ENCODE peak calls at places on chromosomes 5 and 9, in eight cellular contexts. D is endothelial cell of umbilical vein, T is mesenchymal stem cell, B is fibroblast of lung, P is DND-41, I is neuronal stem cell, R is tibial artery, L is ovary. V is an unnamed sample.

GRCh38 chr9:116144038-116144437 is 9.6 kb upstream of the PAPPA start:
- DNase-seq in D (no peak), T (peak; percentile 63), B (peak; percentile 39), P (no peak), I (no peak), R (no peak), L (no peak), V (no peak)

GRCh38 chr5:131112424-131112823 is 52.6 kb downstream of the HINT1 start:
- DNase-seq in D (no peak), T (no peak), B (no peak), P (no peak), I (no peak), R (no peak), L (no peak), V (no peak)

GRCh38 chr9:87834357-87834756 is 48.3 kb upstream of the SPATA31E1 start:
- DNase-seq in D (no peak), T (no peak), B (no peak), P (no peak), I (no peak), R (no peak), L (no peak), V (no peak)

GRCh38 chr5:35159370-35159742 is 70.9 kb downstream of the PRLR start:
- DNase-seq in D (no peak), T (peak; percentile 54), B (peak; percentile 4), P (no peak), I (no peak), R (no peak), L (no peak), V (no peak)

GRCh38 chr5:117488976-117489500 is 914.4 kb upstream of the SEMA6A start:
- DNase-seq in D (no peak), T (no peak), B (no peak), P (no peak), I (no peak), R (no peak), L (no peak), V (no peak)

GRCh38 chr9:100472725-100473261 is at the start of gene TMEFF1:
- DNase-seq in D (peak; percentile 61), T (peak; percentile 27), B (no peak), P (peak; percentile 6), I (peak; percentile 86), R (no peak), L (peak; percentile 24), V (peak; percentile 76)

GRCh38 chr5:147391781-147392180 is 118.1 kb downstream of the DPYSL3 start:
- DNase-seq in D (peak; percentile 80), T (peak; percentile 81), B (peak; percentile 78), P (no peak), I (no peak), R (peak; percentile 77), L (peak; percentile 43), V (peak; percentile 20)

GRCh38 chr9:133969681-133970580 is 22.2 kb downstream of the VAV2 start:
- DNase-seq in D (no peak), T (no peak), B (no peak), P (no peak), I (no peak), R (no peak), L (no peak), V (no peak)

GRCh38 chr5:175709276-175709781 is 51.5 kb downstream of the HRH2 start:
- DNase-seq in D (no peak), T (no peak), B (no peak), P (no peak), I (no peak), R (peak; percentile 49), L (no peak), V (peak; percentile 86)

GRCh38 chr5:140570058-140570457 is 5.4 kb downstream of the SLC35A4 start:
- DNase-seq in D (no peak), T (no peak), B (no peak), P (no peak), I (no peak), R (no peak), L (no peak), V (no peak)

GRCh38 chr9:34170252-34170915 is 8.5 kb upstream of the UBAP1 start:
- DNase-seq in D (no peak), T (no peak), B (no peak), P (no peak), I (no peak), R (peak; percentile 20), L (no peak), V (no peak)

GRCh38 chr5:59393585-59394289 is 499.8 kb downstream of the PDE4D start:
- DNase-seq in D (no peak), T (no peak), B (no peak), P (no peak), I (no peak), R (no peak), L (no peak), V (peak; percentile 19)

GRCh38 chr9:89874351-89875321 is 269.8 kb downstream of the GADD45G start:
- DNase-seq in D (no peak), T (peak; percentile 50), B (peak; percentile 49), P (no peak), I (no peak), R (peak; percentile 92), L (peak; percentile 20), V (no peak)

DNA sequence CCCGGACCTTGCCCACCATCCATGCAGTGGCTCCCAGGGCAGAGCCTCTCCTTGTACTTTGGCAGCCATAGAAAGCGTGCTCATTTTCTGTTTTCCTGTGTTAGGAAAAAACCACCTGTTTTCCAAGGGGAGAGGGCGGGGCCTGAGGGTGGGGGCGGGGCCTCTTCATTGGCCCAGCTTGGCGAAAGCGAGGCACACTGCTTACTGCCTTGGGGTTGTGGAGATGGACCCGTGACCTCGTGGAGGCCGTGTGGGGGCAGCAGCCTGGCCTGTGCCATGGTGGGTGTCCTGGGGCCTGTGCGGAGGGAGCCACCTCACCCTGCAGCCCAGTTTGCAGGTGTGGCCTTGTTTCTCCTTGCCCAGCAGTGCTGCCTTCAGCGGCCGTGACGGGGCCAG is 4.4 kb upstream of the TOR4A start:
- DNase-seq in D (no peak), T (no peak), B (no peak), P (no peak), I (no peak), R (peak; percentile 51), L (no peak), V (no peak)
- H3K4me1 ChIP-seq in D (peaks cover 30% of the 10 kb centered on the region), T (peaks cover 41% of the 10 kb centered on the region), B (peaks cover 21% of the 10 kb centered on the region), P (no peaks in the 10 kb centered on the region), I (peaks cover 11% of the 10 kb centered on the region), R (peaks cover 5% of the 10 kb centered on the region), L (peaks cover 19% of the 10 kb centered on the region), V (peaks cover 19% of the 10 kb centered on the region)

GRCh38 chr9:82184524-82184923 is 196.0 kb downstream of the SPATA31D1 start:
- DNase-seq in D (no peak), T (no peak), B (no peak), P (no peak), I (no peak), R (no peak), L (no peak), V (peak; percentile 94)

GRCh38 chr9:82183181-82183860 is 194.7 kb downstream of the SPATA31D1 start:
- DNase-seq in D (no peak), T (no peak), B (no peak), P (no peak), I (no peak), R (no peak), L (no peak), V (peak; percentile 42)

GRCh38 chr9:82180711-82181110 is 192.1 kb downstream of the SPATA31D1 start:
- DNase-seq in D (no peak), T (no peak), B (no peak), P (no peak), I (no peak), R (no peak), L (no peak), V (no peak)
- H3K4me1 ChIP-seq in D (no peaks in the 10 kb centered on the region), T (no peaks in the 10 kb centered on the region), B (no peaks in the 10 kb centered on the region), P (no peaks in the 10 kb centered on the region), I (no peaks in the 10 kb centered on the region), R (no peaks in the 10 kb centered on the region), L (no peaks in the 10 kb centered on the region), V (peaks cover 31% of the 10 kb centered on the region)

GRCh38 chr5:68452286-68452685 is 236.7 kb downstream of the PIK3R1 start:
- DNase-seq in D (no peak), T (no peak), B (no peak), P (no peak), I (no peak), R (no peak), L (no peak), V (no peak)
- H3K4me1 ChIP-seq in D (peaks cover 4% of the 10 kb centered on the region), T (peaks cover 3% of the 10 kb centered on the region), B (peaks cover 3% of the 10 kb centered on the region), P (no peaks in the 10 kb centered on the region), I (no peaks in the 10 kb centered on the region), R (peaks cover 4% of the 10 kb centered on the region), L (no peaks in the 10 kb centered on the region), V (no peaks in the 10 kb centered on the region)

DNA sequence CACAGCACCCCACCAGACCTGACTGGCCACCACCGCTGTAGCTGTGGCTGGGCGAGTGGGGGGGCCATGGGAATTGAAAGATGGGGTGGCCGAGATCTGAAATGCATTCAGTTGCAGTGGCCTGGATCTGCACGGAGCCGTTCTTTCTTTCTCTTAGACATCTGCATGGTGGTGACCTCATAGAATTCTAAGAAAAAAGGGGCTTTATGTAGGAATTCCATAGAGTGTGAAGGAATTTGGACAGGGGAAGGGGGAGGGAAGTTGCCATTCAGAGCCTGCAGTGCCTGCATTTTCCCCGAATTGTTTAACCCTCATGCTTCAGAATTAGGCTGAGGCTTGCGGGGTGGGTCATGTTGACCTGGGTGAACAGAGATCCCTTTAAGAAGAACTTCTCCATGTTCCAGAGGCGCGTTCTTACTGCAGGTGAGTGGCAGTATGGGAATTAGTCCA is 4.9 kb downstream of the NEK6 start:
- DNase-seq in D (no peak), T (peak; percentile 43), B (no peak), P (no peak), I (peak; percentile 77), R (no peak), L (no peak), V (no peak)
- H3K4me1 ChIP-seq in D (peaks cover 68% of the 10 kb centered on the region), T (peaks cover 61% of the 10 kb centered on the region), B (peaks cover 32% of the 10 kb centered on the region), P (no peaks in the 10 kb centered on the region), I (peaks cover 56% of the 10 kb centered on the region), R (peaks cover 8% of the 10 kb centered on the region), L (peaks cover 21% of the 10 kb centered on the region), V (no peaks in the 10 kb centered on the region)

DNA sequence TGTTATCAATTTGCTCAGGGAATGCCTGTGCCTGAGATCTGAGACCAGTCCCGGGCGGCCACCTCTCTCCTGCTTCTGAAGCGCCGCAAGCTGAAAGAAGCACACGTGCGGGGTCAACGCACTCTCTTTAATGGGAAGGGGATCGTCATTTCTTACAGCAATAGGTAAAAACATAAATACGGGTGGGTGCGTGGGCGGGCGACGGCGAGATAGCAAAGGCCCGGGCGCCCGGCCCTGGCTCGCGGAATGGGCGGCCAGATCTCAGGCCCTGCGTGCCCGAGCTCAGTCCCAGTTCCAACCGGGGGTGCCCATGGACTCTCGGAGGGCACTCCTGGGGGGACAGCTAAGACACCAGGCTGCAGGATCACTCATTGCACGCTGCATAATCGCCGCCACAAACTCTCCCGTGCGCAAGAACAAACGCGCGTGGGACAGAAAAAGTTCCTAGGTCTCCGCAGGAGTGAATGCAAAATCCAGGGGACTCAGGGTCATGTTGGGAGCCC is 3.0 kb downstream of the NKX2-5 start:
- DNase-seq in D (no peak), T (peak; percentile 10), B (no peak), P (no peak), I (no peak), R (no peak), L (no peak), V (no peak)
- H3K4me1 ChIP-seq in D (peaks cover 8% of the 10 kb centered on the region), T (peaks cover 26% of the 10 kb centered on the region), B (no peaks in the 10 kb centered on the region), P (no peaks in the 10 kb centered on the region), I (peaks cover 7% of the 10 kb centered on the region), R (no peaks in the 10 kb centered on the region), L (peaks cover 8% of the 10 kb centered on the region), V (no peaks in the 10 kb centered on the region)